ENCODE peak calls at places on chromosomes 5 and 9, in nine cellular contexts. P, C, U, B, A, V, O, H and L are unnamed samples.

GRCh38 chr5:123365163-123365562 is 58.0 kb downstream of the CEP120 start:
- DNase-seq in P (no peak), C (no peak), U (no peak), B (no peak), A (no peak), V (no peak), O (no peak), H (no peak), L (no peak)

GRCh38 chr9:89879276-89879675 is 274.5 kb downstream of the GADD45G start:
- DNase-seq in P (no peak), C (no peak), U (peak), B (no peak), A (no peak), V (no peak), O (no peak), H (no peak), L (no peak)

GRCh38 chr5:134540747-134541733 is 15.6 kb downstream of the JADE2 start:
- DNase-seq in P (no peak), C (no peak), U (no peak), B (no peak), A (no peak), V (no peak), O (peak), H (peak), L (no peak)

GRCh38 chr5:131720714-131721113 is 76.1 kb downstream of the FNIP1 start:
- DNase-seq in P (no peak), C (no peak), U (no peak), B (no peak), A (no peak), V (no peak), O (no peak), H (no peak), L (no peak)

GRCh38 chr5:10932426-10932825 is 171.4 kb upstream of the DAP start:
- DNase-seq in P (no peak), C (no peak), U (no peak), B (no peak), A (no peak), V (no peak), O (no peak), H (no peak), L (no peak)

GRCh38 chr9:98547606-98548005 is 161.1 kb downstream of the GABBR2 start:
- DNase-seq in P (no peak), C (no peak), U (no peak), B (no peak), A (no peak), V (no peak), O (no peak), H (no peak), L (no peak)

GRCh38 chr5:131262953-131263541 is 806 bp upstream of the CDC42SE2 start:
- DNase-seq in P (no peak), C (no peak), U (no peak), B (no peak), A (no peak), V (no peak), O (no peak), H (no peak), L (no peak)

GRCh38 chr9:108550111-108550510 is 305.7 kb downstream of the ACTL7B start:
- DNase-seq in P (no peak), C (no peak), U (no peak), B (no peak), A (no peak), V (no peak), O (no peak), H (no peak), L (no peak)

GRCh38 chr9:69649566-69650260 is 22.5 kb downstream of the APBA1 start:
- DNase-seq in P (no peak), C (no peak), U (no peak), B (no peak), A (no peak), V (no peak), O (no peak), H (no peak), L (no peak)

GRCh38 chr5:9781882-9782281 is 151.7 kb upstream of the TAS2R1 start:
- DNase-seq in P (no peak), C (no peak), U (no peak), B (no peak), A (no peak), V (no peak), O (no peak), H (no peak), L (no peak)

GRCh38 chr5:142800776-142801494 is 30.8 kb downstream of the ARHGAP26 start:
- DNase-seq in P (no peak), C (no peak), U (no peak), B (no peak), A (no peak), V (no peak), O (no peak), H (no peak), L (no peak)

GRCh38 chr5:6736106-6736505 is 22.9 kb downstream of the TENT4A start:
- DNase-seq in P (no peak), C (no peak), U (no peak), B (no peak), A (no peak), V (no peak), O (peak), H (peak), L (no peak)

GRCh38 chr9:35816708-35817107 is 1.9 kb upstream of the HINT2 start:
- DNase-seq in P (no peak), C (no peak), U (no peak), B (no peak), A (no peak), V (no peak), O (no peak), H (no peak), L (no peak)

GRCh38 chr9:87594662-87595061 is 97.0 kb downstream of the DAPK1 start:
- DNase-seq in P (no peak), C (no peak), U (no peak), B (no peak), A (no peak), V (no peak), O (no peak), H (no peak), L (no peak)

GRCh38 chr5:128121679-128122078 is 38.1 kb downstream of the SLC12A2 start:
- DNase-seq in P (peak), C (no peak), U (peak), B (no peak), A (no peak), V (no peak), O (no peak), H (no peak), L (no peak)

GRCh38 chr5:146794326-146795029 is 84.1 kb downstream of the PPP2R2B start:
- DNase-seq in P (no peak), C (no peak), U (no peak), B (no peak), A (no peak), V (no peak), O (no peak), H (no peak), L (no peak)

GRCh38 chr5:67003373-67003905 is 193.2 kb downstream of the CD180 start:
- DNase-seq in P (no peak), C (no peak), U (no peak), B (no peak), A (no peak), V (no peak), O (no peak), H (no peak), L (no peak)

GRCh38 chr5:103174147-103174546 is 54.0 kb downstream of the PPIP5K2 start:
- DNase-seq in P (no peak), C (no peak), U (no peak), B (no peak), A (no peak), V (no peak), O (no peak), H (no peak), L (no peak)

GRCh38 chr5:59079622-59080620 is 497.0 kb downstream of the RAB3C start:
- DNase-seq in P (no peak), C (no peak), U (no peak), B (no peak), A (no peak), V (no peak), O (no peak), H (no peak), L (no peak)

GRCh38 chr5:5302201-5302600 is 120.3 kb upstream of the ICE1 start:
- DNase-seq in P (no peak), C (no peak), U (no peak), B (no peak), A (no peak), V (no peak), O (no peak), H (no peak), L (no peak)